ENCODE peak calls at places on chromosomes 2 and 18, in four cellular contexts. Q is cardiac fibroblast, M is dorsolateral prefrontal cortex, X is GM20000. I is an unnamed sample.

GRCh38 chr2:21281876-21282514 is 158.2 kb downstream of the TDRD15 start:
- DNase-seq in X (no peak), Q (no peak), M (no peak), I (no peak)

GRCh38 chr2:63054812-63055509 is 4.3 kb downstream of the OTX1 start:
- DNase-seq in Q (no peak), X (peak; percentile 24), M (no peak), I (peak; percentile 16)

GRCh38 chr2:75476778-75477177 is 84.0 kb downstream of the EVA1A start:
- DNase-seq in X (peak; percentile 10), M (no peak), Q (peak; percentile 3), I (no peak)

GRCh38 chr2:127590386-127591190 is 55.1 kb downstream of the MYO7B start:
- DNase-seq in X (no peak), M (no peak), Q (no peak), I (no peak)

GRCh38 chr2:181324912-181325311 is 132.3 kb upstream of the ITGA4 start:
- DNase-seq in X (no peak), Q (no peak), M (no peak), I (no peak)

GRCh38 chr2:177275671-177276070 is 11.1 kb upstream of the NFE2L2 start:
- DNase-seq in X (no peak), M (no peak), Q (peak; percentile 85), I (no peak)

GRCh38 chr2:234694244-234695013 is 197.5 kb upstream of the ARL4C start:
- DNase-seq in M (no peak), X (no peak), Q (peak; percentile 51), I (no peak)

GRCh38 chr2:3001595-3002184 is 375.9 kb downstream of the EIPR1 start:
- DNase-seq in M (no peak), Q (peak; percentile 42), X (no peak), I (no peak)

GRCh38 chr18:55858661-55859111 is 270.7 kb upstream of the TCF4 start:
- DNase-seq in Q (no peak), M (no peak), X (no peak), I (no peak)

GRCh38 chr2:68907232-68907922 is 36.2 kb upstream of the BMP10 start:
- DNase-seq in Q (no peak), X (no peak), M (no peak), I (no peak)

GRCh38 chr2:20156826-20157605 is 67.9 kb downstream of the SDC1 start:
- DNase-seq in M (no peak), Q (no peak), X (peak; percentile 47), I (no peak)

GRCh38 chr2:236875906-236876505 is 209.7 kb upstream of the COPS8 start:
- DNase-seq in Q (peak; percentile 27), M (no peak), X (no peak), I (no peak)

GRCh38 chr2:70258532-70258875 is 567 bp downstream of the PCYOX1 start:
- DNase-seq in X (no peak), M (peak; percentile 26), Q (peak; percentile 72), I (peak; percentile 20)

GRCh38 chr2:239130786-239131325 is 270.0 kb downstream of the HDAC4 start:
- DNase-seq in Q (no peak), M (no peak), X (no peak), I (no peak)

GRCh38 chr2:16228951-16229350 is 288.6 kb downstream of the MYCN start:
- DNase-seq in Q (no peak), M (no peak), X (no peak), I (no peak)

GRCh38 chr2:158104903-158105302 is 3.2 kb downstream of the UPP2 start:
- DNase-seq in Q (no peak), M (no peak), X (no peak), I (no peak)

GRCh38 chr18:67590571-67591141 is 74.1 kb upstream of the DSEL start:
- DNase-seq in X (no peak), M (no peak), Q (peak; percentile 45), I (no peak)

GRCh38 chr18:7871560-7872456 is 304.7 kb downstream of the PTPRM start:
- DNase-seq in M (no peak), X (no peak), Q (peak; percentile 61), I (no peak)

DNA sequence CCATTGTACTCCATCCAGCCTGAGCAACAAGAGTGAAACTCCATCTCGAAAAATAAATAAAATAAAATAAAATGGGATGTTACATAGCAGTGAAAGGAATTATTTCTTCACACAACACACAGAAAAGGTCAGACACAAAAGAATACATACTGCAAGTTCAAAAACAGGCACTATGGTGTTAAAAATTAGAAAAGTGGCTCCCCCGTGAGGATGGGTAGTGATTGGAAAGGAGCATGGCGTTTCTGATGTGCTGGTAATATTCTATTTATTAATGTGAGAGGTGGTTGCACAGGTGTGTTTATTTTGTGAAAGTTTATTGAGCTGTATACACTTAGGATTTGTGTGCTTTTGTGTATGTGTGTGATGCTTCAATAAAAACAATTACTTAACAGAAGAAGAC is 22.9 kb upstream of the RAB10 start:
- DNase-seq in M (no peak), X (no peak), Q (no peak), I (no peak)
- TF ChIP-seq CTCF in M (no peak), X (no peak), Q (no peak), I (no peak)

DNA sequence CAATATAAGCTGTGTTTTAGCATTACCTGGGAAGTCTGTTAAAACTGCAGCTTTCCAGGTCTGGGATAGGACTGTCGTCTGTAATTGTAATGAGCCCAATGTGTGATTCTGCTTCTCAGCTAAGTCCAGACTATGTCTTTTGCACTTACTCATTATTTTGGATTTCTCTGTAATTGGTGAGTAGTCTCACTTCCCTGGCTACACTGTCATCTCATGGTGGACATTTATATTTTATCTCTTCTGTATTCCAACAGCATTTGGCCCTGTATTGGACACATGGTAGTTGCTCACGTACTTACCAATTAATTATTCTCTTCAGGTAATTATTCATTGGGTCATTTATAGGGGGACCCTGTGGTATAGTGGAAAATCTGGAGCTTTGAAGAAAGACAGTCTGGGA is 28.0 kb downstream of the LHCGR start:
- DNase-seq in Q (peak; percentile 55), M (no peak), X (no peak), I (no peak)
- TF ChIP-seq CTCF in Q (peak; percentile 12), M (peak; percentile 57), X (no peak), I (peak; percentile 10)

DNA sequence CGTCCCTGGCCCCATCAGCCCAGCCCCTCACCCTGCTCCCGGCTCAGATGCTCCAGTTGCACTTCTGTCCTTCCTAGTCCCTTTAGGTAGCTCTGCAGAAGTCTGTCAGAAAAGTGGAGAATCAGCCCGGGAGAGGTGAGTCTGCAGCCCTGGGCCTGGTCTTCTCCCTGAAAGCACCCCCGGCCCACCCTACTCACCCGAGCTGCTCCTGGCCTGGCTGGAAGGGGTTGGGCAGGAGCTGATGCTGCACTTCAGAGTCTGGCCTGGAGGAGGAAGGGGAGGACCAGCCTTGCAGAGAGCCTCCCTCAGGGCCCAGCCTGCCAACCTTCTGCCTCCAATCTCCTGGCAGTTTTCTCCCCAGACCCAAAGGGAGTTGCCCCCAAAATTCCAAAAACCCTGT is 15.8 kb downstream of the KHK start:
- DNase-seq in X (no peak), M (no peak), Q (no peak), I (no peak)
- TF ChIP-seq CTCF in X (no peak), M (no peak), Q (no peak), I (no peak)

DNA sequence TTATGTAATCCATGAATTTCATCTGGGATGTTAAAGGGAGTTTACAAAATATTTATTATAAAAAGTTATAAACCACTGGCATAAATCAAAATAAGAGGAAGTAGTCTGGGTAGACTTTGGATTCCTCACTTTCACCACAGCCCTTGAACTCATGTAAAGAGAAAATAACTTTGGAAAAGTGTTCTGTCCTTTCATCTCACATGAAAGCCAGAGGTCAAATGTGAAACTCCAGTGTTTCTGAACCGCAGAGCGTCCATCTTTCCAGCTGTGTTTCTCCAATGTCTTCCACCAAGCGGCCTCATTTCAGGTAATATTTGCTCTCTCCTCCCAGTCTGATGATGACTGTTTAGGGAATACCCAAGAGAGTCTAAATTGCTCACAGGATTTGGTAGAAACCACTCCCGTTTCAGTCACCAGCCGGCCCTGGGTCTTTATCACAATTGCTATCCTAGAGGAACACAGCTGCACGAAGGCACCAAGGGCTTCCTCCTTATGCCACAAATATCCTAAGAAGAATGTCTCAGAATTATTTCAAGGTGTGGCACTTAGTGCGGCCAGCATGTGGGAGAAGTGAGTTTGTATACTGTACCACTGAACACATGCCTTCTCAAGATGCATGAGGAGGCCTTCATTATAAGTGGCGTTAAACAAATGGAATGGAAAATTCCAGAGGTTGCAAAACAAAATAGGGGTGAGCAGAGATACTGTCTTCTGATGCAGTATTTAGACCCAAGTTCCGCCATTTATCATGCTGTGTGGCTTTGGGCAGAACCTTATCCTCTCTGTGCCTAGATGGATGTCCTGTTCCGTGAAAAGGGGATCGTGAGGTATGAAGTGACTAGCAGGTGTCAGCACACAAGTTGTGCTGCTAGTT is 63.8 kb downstream of the ACTR2 start:
- DNase-seq in M (no peak), Q (no peak), X (no peak), I (no peak)
- TF ChIP-seq CTCF in M (no peak), Q (no peak), X (no peak), I (no peak)

GRCh38 chr18:45019469-45019868 is 338.8 kb downstream of the SETBP1 start:
- DNase-seq in Q (no peak), X (no peak), M (no peak), I (no peak)

GRCh38 chr18:45012286-45012685 is 331.6 kb downstream of the SETBP1 start:
- DNase-seq in Q (no peak), X (no peak), M (no peak), I (no peak)

GRCh38 chr18:45009766-45010165 is 329.1 kb downstream of the SETBP1 start:
- DNase-seq in M (no peak), X (no peak), Q (no peak), I (no peak)

GRCh38 chr18:45008694-45009372 is 328.1 kb downstream of the SETBP1 start:
- DNase-seq in X (no peak), M (no peak), Q (no peak), I (no peak)

DNA sequence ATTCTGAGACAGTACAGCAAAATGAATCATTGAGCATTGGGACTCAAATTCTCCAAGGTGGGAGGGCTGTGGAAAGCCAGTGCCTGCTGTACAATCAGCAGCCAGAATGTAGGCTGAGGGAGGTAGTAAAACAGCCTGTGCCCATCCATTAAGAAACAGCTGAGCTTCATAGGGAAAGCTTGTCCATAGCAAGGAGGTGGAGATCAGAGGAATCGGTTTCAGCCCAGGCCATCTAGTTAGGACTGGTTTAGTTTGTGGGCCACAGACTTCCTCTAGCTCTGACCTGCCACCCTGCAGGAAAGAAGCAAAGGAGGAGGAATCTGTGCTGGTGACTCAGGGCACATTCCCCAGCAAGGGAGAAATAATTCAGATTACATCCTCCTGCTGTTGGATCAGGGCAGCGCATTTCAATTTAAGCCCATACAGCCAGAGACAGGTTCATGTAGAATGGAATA is 333.4 kb downstream of the SETBP1 start:
- DNase-seq in Q (peak; percentile 93), X (no peak), M (peak; percentile 63), I (no peak)
- TF ChIP-seq CTCF in Q (peak; percentile 63), X (no peak), M (no peak), I (no peak)

GRCh38 chr2:130374587-130375290 is 18.9 kb downstream of the PTPN18 start:
- DNase-seq in Q (peak; percentile 41), M (no peak), X (no peak), I (no peak)

GRCh38 chr2:130375291-130376266 is 19.7 kb downstream of the PTPN18 start:
- DNase-seq in X (no peak), M (no peak), Q (peak; percentile 41), I (no peak)

GRCh38 chr2:130377491-130377890 is 21.6 kb downstream of the PTPN18 start:
- DNase-seq in Q (no peak), X (no peak), M (no peak), I (no peak)

GRCh38 chr2:130378206-130378897 is 22.5 kb downstream of the PTPN18 start:
- DNase-seq in M (no peak), Q (no peak), X (no peak), I (no peak)

GRCh38 chr2:130376433-130377293 is 20.8 kb downstream of the PTPN18 start:
- DNase-seq in X (peak; percentile 58), M (no peak), Q (no peak), I (no peak)
- TF ChIP-seq CTCF in X (peak; percentile 22), M (no peak), Q (peak; percentile 23), I (peak; percentile 49)